ENCODE peak calls at places on chromosomes 6 and 20, in eight cellular contexts. A, S, U, O, P, V, J and X are unnamed samples.

GRCh38 chr6:26249959-26250805 is 114.8 kb upstream of the BTN3A2 start:
- DNase-seq in A (no peak), S (peak; percentile 70), U (peak; percentile 50), O (peak; percentile 82), P (peak; percentile 43), V (no peak), J (no peak), X (peak; percentile 79)

GRCh38 chr6:34090935-34091334 is 55.0 kb downstream of the GRM4 start:
- DNase-seq in A (no peak), S (no peak), U (no peak), O (no peak), P (no peak), V (no peak), J (no peak), X (no peak)

GRCh38 chr20:36493013-36493800 is 48.1 kb upstream of the MYL9 start:
- DNase-seq in A (no peak), S (no peak), U (no peak), O (no peak), P (no peak), V (no peak), J (no peak), X (no peak)

GRCh38 chr6:23537828-23538227 is 588.2 kb upstream of the NRSN1 start:
- DNase-seq in A (no peak), S (no peak), U (no peak), O (no peak), P (no peak), V (no peak), J (no peak), X (no peak)

GRCh38 chr20:60937581-60937980 is 314.5 kb upstream of the CDH4 start:
- DNase-seq in A (no peak), S (no peak), U (no peak), O (no peak), P (no peak), V (no peak), J (no peak), X (no peak)

GRCh38 chr6:332671-333070 is 40.4 kb downstream of the DUSP22 start:
- DNase-seq in A (no peak), S (no peak), U (no peak), O (no peak), P (no peak), V (no peak), J (no peak), X (no peak)

GRCh38 chr6:97863697-97864096 is 580.7 kb upstream of the MMS22L start:
- DNase-seq in A (no peak), S (no peak), U (no peak), O (no peak), P (no peak), V (no peak), J (no peak), X (no peak)

GRCh38 chr20:36461600-36462439 is 79.5 kb upstream of the MYL9 start:
- DNase-seq in A (no peak), S (peak; percentile 18), U (peak; percentile 45), O (peak; percentile 62), P (peak; percentile 81), V (peak; percentile 62), J (peak; percentile 19), X (peak; percentile 64)